ENCODE peak calls at places on chromosomes 1 and 21, in seven cellular contexts. Q is AG08396; T is AG08395; O is GF-D8; W is naive thymus-derived CD8-positive, alpha-beta T cell; K is NCI-H1092 treated with DMSO at 0.1 percent for 48 hours; M is stimulated activated CD4-positive, alpha-beta T cell treated with anti-CD3 and anti-CD28 coated beads, Interleukin-4, amount 100 ng/mL, for 24 hours. Z is an unnamed sample.
A peak's percentile ranks its signal among the peaks of the same experiment; 100 is the strongest.

GRCh38 chr1:227887697-227888403 is 59.9 kb downstream of the WNT9A start:
- DNase-seq in Q (no peak), T (no peak), O (no peak), W (peak; percentile 16), K (peak; percentile 64), M (no peak), Z (no peak)

GRCh38 chr1:207922554-207922953 is 11.6 kb upstream of the CD34 start:
- DNase-seq in Q (no peak), T (no peak), O (no peak), W (no peak), K (no peak), M (no peak), Z (no peak)

GRCh38 chr1:31712625-31713024 is 8.8 kb upstream of the COL16A1 start:
- DNase-seq in Q (peak; percentile 75), T (peak; percentile 77), O (no peak), W (no peak), K (no peak), M (no peak), Z (no peak)

GRCh38 chr1:230977781-230978490 is 725 bp downstream of the TTC13 start:
- DNase-seq in Q (peak; percentile 35), T (peak; percentile 9), O (no peak), W (peak; percentile 26), K (peak; percentile 72), M (peak; percentile 38), Z (peak; percentile 27)

GRCh38 chr21:36627242-36627641 is 71.7 kb upstream of the SIM2 start:
- DNase-seq in Q (no peak), T (peak; percentile 7), O (no peak), W (no peak), K (no peak), M (no peak), Z (no peak)

GRCh38 chr21:38341546-38342012 is 84.8 kb downstream of the KCNJ15 start:
- DNase-seq in Q (no peak), T (no peak), O (no peak), W (no peak), K (no peak), M (no peak), Z (no peak)

GRCh38 chr1:31505884-31506497 is 70.3 kb upstream of the TINAGL1 start:
- DNase-seq in Q (peak; percentile 65), T (peak; percentile 74), O (peak; percentile 93), W (peak; percentile 54), K (no peak), M (no peak), Z (no peak)

GRCh38 chr1:172585861-172586260 is 52.9 kb downstream of the SUCO start:
- DNase-seq in Q (no peak), T (no peak), O (no peak), W (no peak), K (no peak), M (no peak), Z (no peak)

GRCh38 chr1:186541003-186541402 is 80.1 kb upstream of the PDC start:
- DNase-seq in Q (no peak), T (no peak), O (no peak), W (no peak), K (no peak), M (no peak), Z (no peak)